ENCODE peak calls at places on chromosomes 3 and 15, in five cellular contexts. U, R, Q, A and T are unnamed samples.

GRCh38 chr3:12239301-12239700 is 49.6 kb upstream of the PPARG start:
- DNase-seq in Q (no peak), R (no peak), A (no peak), U (no peak), T (no peak)

GRCh38 chr3:78860567-78860966 is 907.2 kb downstream of the ROBO1 start:
- DNase-seq in A (no peak), R (no peak), U (no peak), Q (no peak), T (no peak)

GRCh38 chr3:128348805-128349531 is 117.7 kb downstream of the DNAJB8 start:
- DNase-seq in U (peak), A (no peak), R (no peak), Q (no peak), T (no peak)

GRCh38 chr3:12302564-12302963 is 13.7 kb downstream of the PPARG start:
- DNase-seq in A (no peak), Q (no peak), R (no peak), U (no peak), T (no peak)

GRCh38 chr3:171412054-171412453 is 48.2 kb downstream of the TNIK start:
- DNase-seq in R (no peak), Q (no peak), U (no peak), A (no peak), T (no peak)

GRCh38 chr15:34182942-34183341 is 27.0 kb downstream of the KATNBL1 start:
- DNase-seq in U (peak), A (peak), R (no peak), Q (no peak), T (no peak)

GRCh38 chr15:68224108-68224507 is 5.4 kb downstream of the CLN6 start:
- DNase-seq in R (no peak), Q (no peak), A (no peak), U (no peak), T (no peak)

GRCh38 chr3:46695177-46695961 is 1.9 kb upstream of the ALS2CL start:
- DNase-seq in A (peak), R (no peak), Q (no peak), U (peak), T (peak)

GRCh38 chr3:103950676-103951075 is 1416.0 kb upstream of the ALCAM start:
- DNase-seq in U (no peak), A (no peak), Q (no peak), R (no peak), T (no peak)

GRCh38 chr15:68503791-68504720 is 72.1 kb upstream of the ITGA11 start:
- DNase-seq in Q (no peak), A (no peak), R (peak), U (peak), T (no peak)

GRCh38 chr3:42094992-42095391 is 3.8 kb downstream of the TRAK1 start:
- DNase-seq in U (no peak), R (no peak), Q (no peak), A (no peak), T (no peak)

GRCh38 chr3:38548154-38548931 is 52.2 kb downstream of the EXOG start:
- DNase-seq in A (peak), R (no peak), U (no peak), Q (no peak), T (no peak)

GRCh38 chr15:80660114-80660513 is 35.0 kb upstream of the ABHD17C start:
- DNase-seq in U (peak), A (peak), R (peak), Q (peak), T (no peak)

GRCh38 chr15:42059661-42060476 is 34.5 kb downstream of the PLA2G4D start:
- DNase-seq in Q (peak), R (peak), U (peak), A (peak), T (peak)

GRCh38 chr3:133487920-133488540 is 85.5 kb upstream of the CDV3 start:
- DNase-seq in Q (no peak), U (no peak), A (peak), R (peak), T (no peak)

GRCh38 chr15:78702609-78703332 is 61.8 kb upstream of the CHRNB4 start:
- DNase-seq in A (no peak), U (no peak), R (no peak), Q (no peak), T (no peak)

GRCh38 chr3:27670619-27671018 is 51.5 kb downstream of the EOMES start:
- DNase-seq in A (no peak), R (no peak), U (no peak), Q (no peak), T (no peak)

GRCh38 chr15:60889506-60889905 is 339.6 kb downstream of the RORA start:
- DNase-seq in A (no peak), R (no peak), Q (no peak), U (no peak), T (no peak)

GRCh38 chr3:127791221-127791913 is 30.9 kb downstream of the MGLL start:
- DNase-seq in A (peak), U (peak), R (peak), Q (no peak), T (no peak)

GRCh38 chr15:88586401-88587162 is 34.6 kb upstream of the AEN start:
- DNase-seq in R (no peak), U (no peak), A (peak), Q (no peak), T (no peak)

GRCh38 chr3:117788086-117788485 is 1078.5 kb downstream of the TUSC7 start:
- DNase-seq in U (no peak), A (no peak), Q (no peak), R (peak), T (no peak)

GRCh38 chr15:63501256-63502089 is 2.9 kb upstream of the USP3 start:
- DNase-seq in R (peak), U (peak), Q (no peak), A (peak), T (no peak)

GRCh38 chr3:52171577-52172261 is 17.5 kb upstream of the POC1A start:
- DNase-seq in U (no peak), R (peak), A (no peak), Q (no peak), T (no peak)

GRCh38 chr3:130522399-130522798 is 5.4 kb downstream of the COL6A6 start:
- DNase-seq in A (no peak), R (no peak), Q (no peak), U (no peak), T (no peak)

GRCh38 chr15:66008920-66009572 is 139.8 kb downstream of the RAB11A start:
- DNase-seq in A (no peak), Q (no peak), R (peak), U (no peak), T (no peak)
- H2BK12ac ChIP-seq in A (no peak), Q (no peak), R (no peak), U (no peak), T (no peak)

GRCh38 chr3:149016242-149016641 is 24.9 kb downstream of the GYG1 start:
- DNase-seq in U (no peak), R (no peak), A (no peak), Q (no peak), T (no peak)
- H2BK5ac ChIP-seq in U (no peak), R (no peak), A (no peak), Q (no peak), T (peak)

DNA sequence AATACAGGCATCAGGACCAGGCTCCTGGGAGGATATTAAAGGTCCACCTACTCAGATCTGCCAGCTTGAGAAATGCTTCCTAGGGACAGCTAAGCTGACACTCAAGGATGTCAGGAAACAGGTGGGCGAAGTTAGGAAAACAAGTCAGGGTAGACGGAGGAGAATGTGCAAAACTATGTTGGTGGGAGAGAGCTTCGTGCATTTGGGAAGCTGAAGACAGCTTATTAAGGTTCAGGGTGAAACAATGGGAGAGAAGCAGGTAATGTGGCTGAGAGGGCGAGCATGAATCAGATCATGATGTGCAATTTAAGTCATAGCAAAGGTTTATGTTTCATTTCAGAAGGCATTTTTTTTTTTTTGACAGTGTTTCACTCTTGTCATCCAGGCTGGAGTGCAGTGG is 297.2 kb upstream of the ATP10A start:
- DNase-seq in R (no peak), Q (no peak), U (no peak), A (no peak), T (no peak)
- H2BK12ac ChIP-seq in R (no peak), Q (no peak), U (no peak), A (no peak), T (no peak)

DNA sequence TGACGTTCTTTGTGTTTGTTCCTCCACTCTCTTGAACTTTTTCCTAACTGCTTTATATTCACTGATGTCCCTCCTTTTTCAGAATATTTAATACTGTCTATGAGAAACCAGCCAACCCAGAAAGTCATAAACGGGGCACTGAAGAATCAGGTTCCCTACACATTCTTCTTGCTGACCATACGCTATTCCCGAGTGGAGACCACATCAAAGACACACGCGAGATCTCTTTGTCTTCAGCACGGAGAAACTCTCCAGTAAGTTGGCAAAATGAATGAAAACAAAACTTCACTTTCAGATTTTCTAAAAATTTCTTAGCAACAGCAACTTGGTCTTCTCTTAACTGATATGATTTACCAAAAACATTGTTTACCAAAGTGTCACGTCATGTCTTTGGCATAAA is 22.6 kb downstream of the FAM174B start:
- DNase-seq in Q (no peak), A (no peak), R (no peak), U (peak), T (no peak)
- H2BK5ac ChIP-seq in Q (no peak), A (no peak), R (no peak), U (no peak), T (no peak)

GRCh38 chr3:44827196-44827595 is 34.5 kb upstream of the TMEM42 start:
- DNase-seq in A (no peak), R (no peak), Q (no peak), U (no peak), T (no peak)
- H2BK12ac ChIP-seq in A (no peak), R (no peak), Q (no peak), U (no peak), T (no peak)